ENCODE peak calls at places on chromosome 3, in six cellular contexts. One of them, this sample, is unnamed.

GRCh38 chr3:30597131-30597768 is 9.2 kb upstream of the TGFBR2 start:
- DNase-seq in heart left ventricle: no peak
- DNase-seq in uterus: peak
- DNase-seq in A549: peak
- DNase-seq in sigmoid colon: no peak
- DNase-seq in transverse colon: no peak
- DNase-seq in this sample: no peak

GRCh38 chr3:74121761-74122160 is 492.7 kb downstream of the CNTN3 start:
- DNase-seq in heart left ventricle: no peak
- DNase-seq in uterus: no peak
- DNase-seq in A549: no peak
- DNase-seq in sigmoid colon: no peak
- DNase-seq in transverse colon: no peak
- DNase-seq in this sample: no peak

GRCh38 chr3:175940881-175941280 is 1081.7 kb downstream of the NAALADL2 start:
- DNase-seq in heart left ventricle: no peak
- DNase-seq in uterus: no peak
- DNase-seq in A549: peak
- DNase-seq in sigmoid colon: no peak
- DNase-seq in transverse colon: no peak
- DNase-seq in this sample: no peak

GRCh38 chr3:146503459-146504202 is 34.3 kb upstream of the PLSCR2 start:
- DNase-seq in heart left ventricle: peak
- DNase-seq in uterus: no peak
- DNase-seq in A549: peak
- DNase-seq in sigmoid colon: no peak
- DNase-seq in transverse colon: peak
- DNase-seq in this sample: no peak

GRCh38 chr3:46971742-46972141 is 4.8 kb downstream of the CCDC12 start:
- DNase-seq in heart left ventricle: no peak
- DNase-seq in uterus: no peak
- DNase-seq in A549: no peak
- DNase-seq in sigmoid colon: no peak
- DNase-seq in transverse colon: no peak
- DNase-seq in this sample: no peak

GRCh38 chr3:46677096-46677702 is 16.3 kb downstream of the ALS2CL start:
- DNase-seq in heart left ventricle: peak
- DNase-seq in uterus: peak
- DNase-seq in A549: no peak
- DNase-seq in sigmoid colon: peak
- DNase-seq in transverse colon: no peak
- DNase-seq in this sample: no peak

GRCh38 chr3:108552267-108553159 is 36.7 kb downstream of the CIP2A start:
- DNase-seq in heart left ventricle: no peak
- DNase-seq in uterus: no peak
- DNase-seq in A549: peak
- DNase-seq in sigmoid colon: no peak
- DNase-seq in transverse colon: no peak
- DNase-seq in this sample: no peak

GRCh38 chr3:10411598-10412332 is 90.9 kb upstream of the SEC13 start:
- DNase-seq in heart left ventricle: no peak
- DNase-seq in uterus: no peak
- DNase-seq in A549: no peak
- DNase-seq in sigmoid colon: no peak
- DNase-seq in transverse colon: no peak
- DNase-seq in this sample: peak

GRCh38 chr3:188631291-188632010 is 477.5 kb downstream of the LPP start:
- DNase-seq in heart left ventricle: no peak
- DNase-seq in uterus: no peak
- DNase-seq in A549: peak
- DNase-seq in sigmoid colon: no peak
- DNase-seq in transverse colon: no peak
- DNase-seq in this sample: no peak

GRCh38 chr3:107235923-107236315 is 141.3 kb upstream of the CCDC54 start:
- DNase-seq in heart left ventricle: peak
- DNase-seq in uterus: peak
- DNase-seq in A549: peak
- DNase-seq in sigmoid colon: peak
- DNase-seq in transverse colon: peak
- DNase-seq in this sample: no peak

GRCh38 chr3:161508852-161509477 is 12.4 kb downstream of the OTOL1 start:
- DNase-seq in heart left ventricle: no peak
- DNase-seq in uterus: no peak
- DNase-seq in A549: peak
- DNase-seq in sigmoid colon: no peak
- DNase-seq in transverse colon: no peak
- DNase-seq in this sample: no peak

GRCh38 chr3:14520149-14520548 is 20.0 kb downstream of the GRIP2 start:
- DNase-seq in heart left ventricle: no peak
- DNase-seq in uterus: no peak
- DNase-seq in A549: no peak
- DNase-seq in sigmoid colon: peak
- DNase-seq in transverse colon: no peak
- DNase-seq in this sample: peak

GRCh38 chr3:112302881-112303761 is 9.1 kb upstream of the SLC9C1 start:
- DNase-seq in heart left ventricle: no peak
- DNase-seq in uterus: no peak
- DNase-seq in A549: no peak
- DNase-seq in sigmoid colon: no peak
- DNase-seq in transverse colon: no peak
- DNase-seq in this sample: no peak

GRCh38 chr3:57967590-57967989 is 40.6 kb upstream of the FLNB start:
- DNase-seq in heart left ventricle: no peak
- DNase-seq in uterus: no peak
- DNase-seq in A549: no peak
- DNase-seq in sigmoid colon: no peak
- DNase-seq in transverse colon: peak
- DNase-seq in this sample: no peak

GRCh38 chr3:19432679-19433078 is 284.4 kb downstream of the KCNH8 start:
- DNase-seq in heart left ventricle: no peak
- DNase-seq in uterus: no peak
- DNase-seq in A549: no peak
- DNase-seq in sigmoid colon: no peak
- DNase-seq in transverse colon: no peak
- DNase-seq in this sample: no peak

GRCh38 chr3:29694783-29695182 is 413.9 kb downstream of the RBMS3 start:
- DNase-seq in heart left ventricle: no peak
- DNase-seq in uterus: peak
- DNase-seq in A549: peak
- DNase-seq in sigmoid colon: no peak
- DNase-seq in transverse colon: no peak
- DNase-seq in this sample: no peak

GRCh38 chr3:38604246-38604645 is 45.2 kb downstream of the SCN5A start:
- DNase-seq in heart left ventricle: no peak
- DNase-seq in uterus: no peak
- DNase-seq in A549: no peak
- DNase-seq in sigmoid colon: peak
- DNase-seq in transverse colon: no peak
- DNase-seq in this sample: no peak

GRCh38 chr3:43098761-43099160 is 7.1 kb downstream of the POMGNT2 start:
- DNase-seq in heart left ventricle: no peak
- DNase-seq in uterus: no peak
- DNase-seq in A549: no peak
- DNase-seq in sigmoid colon: no peak
- DNase-seq in transverse colon: no peak
- DNase-seq in this sample: no peak

GRCh38 chr3:143121240-143122088 is 1.9 kb downstream of the CHST2 start:
- DNase-seq in heart left ventricle: peak
- DNase-seq in uterus: peak
- DNase-seq in A549: peak
- DNase-seq in sigmoid colon: no peak
- DNase-seq in transverse colon: peak
- DNase-seq in this sample: peak

GRCh38 chr3:72282918-72283317 is 498.0 kb upstream of the PROK2 start:
- DNase-seq in heart left ventricle: no peak
- DNase-seq in uterus: no peak
- DNase-seq in A549: no peak
- DNase-seq in sigmoid colon: no peak
- DNase-seq in transverse colon: no peak
- DNase-seq in this sample: no peak

GRCh38 chr3:178169421-178169820 is 366.8 kb upstream of the KCNMB2 start:
- DNase-seq in heart left ventricle: no peak
- DNase-seq in uterus: no peak
- DNase-seq in A549: no peak
- DNase-seq in sigmoid colon: no peak
- DNase-seq in transverse colon: no peak
- DNase-seq in this sample: no peak

GRCh38 chr3:183160616-183161015 is 1.9 kb downstream of the LAMP3 start:
- DNase-seq in heart left ventricle: no peak
- DNase-seq in uterus: no peak
- DNase-seq in A549: no peak
- DNase-seq in sigmoid colon: no peak
- DNase-seq in transverse colon: no peak
- DNase-seq in this sample: no peak

GRCh38 chr3:183159319-183159718 is 3.2 kb downstream of the LAMP3 start:
- DNase-seq in heart left ventricle: no peak
- DNase-seq in uterus: no peak
- DNase-seq in A549: no peak
- DNase-seq in sigmoid colon: no peak
- DNase-seq in transverse colon: no peak
- DNase-seq in this sample: no peak

GRCh38 chr3:183158113-183158512 is 4.4 kb downstream of the LAMP3 start:
- DNase-seq in heart left ventricle: no peak
- DNase-seq in uterus: no peak
- DNase-seq in A549: no peak
- DNase-seq in sigmoid colon: no peak
- DNase-seq in transverse colon: no peak
- DNase-seq in this sample: no peak

GRCh38 chr3:183156266-183156665 is 6.3 kb downstream of the LAMP3 start:
- DNase-seq in heart left ventricle: no peak
- DNase-seq in uterus: no peak
- DNase-seq in A549: no peak
- DNase-seq in sigmoid colon: no peak
- DNase-seq in transverse colon: no peak
- DNase-seq in this sample: no peak

GRCh38 chr3:183158552-183159006 is 4.0 kb downstream of the LAMP3 start:
- DNase-seq in heart left ventricle: no peak
- DNase-seq in uterus: no peak
- DNase-seq in A549: no peak
- DNase-seq in sigmoid colon: no peak
- DNase-seq in transverse colon: no peak
- DNase-seq in this sample: no peak
- H3K27ac ChIP-seq in heart left ventricle: no peak
- H3K27ac ChIP-seq in uterus: no peak
- H3K27ac ChIP-seq in A549: no peak
- H3K27ac ChIP-seq in sigmoid colon: no peak
- H3K27ac ChIP-seq in transverse colon: no peak
- H3K27ac ChIP-seq in this sample: no peak

GRCh38 chr3:55417211-55417610 is 69.9 kb downstream of the WNT5A start:
- DNase-seq in heart left ventricle: no peak
- DNase-seq in uterus: no peak
- DNase-seq in A549: no peak
- DNase-seq in sigmoid colon: no peak
- DNase-seq in transverse colon: no peak
- DNase-seq in this sample: no peak

GRCh38 chr3:55413236-55413635 is 73.9 kb downstream of the WNT5A start:
- DNase-seq in heart left ventricle: no peak
- DNase-seq in uterus: no peak
- DNase-seq in A549: no peak
- DNase-seq in sigmoid colon: no peak
- DNase-seq in transverse colon: no peak
- DNase-seq in this sample: no peak

GRCh38 chr3:55412580-55412979 is 74.5 kb downstream of the WNT5A start:
- DNase-seq in heart left ventricle: no peak
- DNase-seq in uterus: no peak
- DNase-seq in A549: no peak
- DNase-seq in sigmoid colon: no peak
- DNase-seq in transverse colon: no peak
- DNase-seq in this sample: no peak

DNA sequence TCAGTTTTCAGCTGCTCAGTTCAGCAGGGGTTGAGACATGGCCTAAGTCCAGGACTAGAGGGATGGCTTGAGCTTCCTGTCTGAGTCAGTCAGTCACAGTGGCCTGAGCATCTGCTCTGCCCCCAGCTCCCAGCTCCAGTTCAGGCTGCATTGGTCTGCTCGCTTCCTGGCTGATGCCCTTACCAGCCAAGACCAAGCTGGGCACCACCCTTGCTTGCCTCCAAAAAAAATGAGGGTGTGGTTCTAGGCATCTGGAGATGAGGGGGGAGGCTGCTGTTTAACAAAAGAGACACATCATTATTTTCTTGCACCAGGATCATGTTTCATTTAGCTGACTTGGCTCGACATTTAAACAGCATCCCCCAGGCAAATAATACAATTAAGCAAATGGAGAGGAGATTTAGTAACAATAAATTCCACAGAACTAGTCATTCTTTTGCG is 70.7 kb downstream of the WNT5A start:
- DNase-seq in heart left ventricle: no peak
- DNase-seq in uterus: no peak
- DNase-seq in A549: peak
- DNase-seq in sigmoid colon: no peak
- DNase-seq in transverse colon: no peak
- DNase-seq in this sample: no peak
- TF ChIP-seq POLR2A in heart left ventricle: no peak
- TF ChIP-seq POLR2A in uterus: no peak
- TF ChIP-seq POLR2A in A549: no peak
- TF ChIP-seq POLR2A in sigmoid colon: no peak
- TF ChIP-seq POLR2A in transverse colon: no peak
- TF ChIP-seq POLR2A in this sample: no peak

GRCh38 chr3:78728406-78729145 is 1039.2 kb downstream of the ROBO1 start:
- DNase-seq in heart left ventricle: peak
- DNase-seq in uterus: peak
- DNase-seq in A549: peak
- DNase-seq in sigmoid colon: peak
- DNase-seq in transverse colon: peak
- DNase-seq in this sample: no peak
- H3K27ac ChIP-seq in heart left ventricle: no peak
- H3K27ac ChIP-seq in uterus: no peak
- H3K27ac ChIP-seq in A549: peak
- H3K27ac ChIP-seq in sigmoid colon: no peak
- H3K27ac ChIP-seq in transverse colon: no peak
- H3K27ac ChIP-seq in this sample: no peak

DNA sequence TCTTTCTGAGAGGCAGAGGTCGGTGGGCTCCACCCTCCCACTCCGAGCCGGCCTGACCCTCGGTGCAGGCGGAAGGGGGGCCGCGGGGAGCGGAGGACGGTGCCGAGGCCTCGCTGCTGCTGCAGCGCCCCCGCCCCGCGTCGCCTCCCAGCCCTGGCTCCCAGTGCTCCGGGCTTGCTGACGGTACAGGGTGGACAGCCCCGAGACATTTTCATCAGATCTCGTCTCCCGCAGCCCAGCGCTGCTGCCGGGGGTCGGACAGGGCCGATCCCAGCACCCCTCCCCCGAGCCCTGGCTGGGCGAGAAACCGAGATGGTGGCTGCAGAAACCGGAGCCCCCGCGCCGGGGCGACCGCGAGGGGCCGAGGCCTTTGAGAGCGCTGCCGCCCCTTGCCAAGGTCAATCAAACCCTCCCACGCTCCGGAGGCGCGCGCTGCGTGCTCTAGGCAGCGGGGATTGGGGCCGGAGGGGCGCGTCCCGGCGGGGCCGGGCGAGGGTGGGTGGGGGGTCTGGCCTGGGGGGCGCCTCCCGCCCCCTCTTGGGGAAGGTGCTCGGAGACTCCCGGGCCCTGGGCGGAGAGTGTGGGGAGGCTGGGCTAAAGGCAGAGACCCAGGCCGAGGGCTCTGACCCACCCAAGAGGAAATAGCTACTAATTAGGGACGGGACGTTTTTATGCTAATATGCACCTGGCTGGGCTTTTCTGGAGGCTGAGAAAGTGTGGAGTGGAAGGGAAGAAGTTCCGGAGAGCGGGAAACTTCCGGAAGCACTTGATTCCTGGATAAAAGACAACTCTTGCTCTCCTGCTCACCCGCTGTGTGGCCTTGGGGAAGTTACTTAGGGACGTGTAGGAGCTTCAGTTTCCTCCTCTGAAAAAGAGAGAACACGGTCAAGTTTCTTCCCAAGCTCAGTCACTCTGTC is 42.7 kb downstream of the EPHB3 start:
- DNase-seq in heart left ventricle: no peak
- DNase-seq in uterus: no peak
- DNase-seq in A549: no peak
- DNase-seq in sigmoid colon: peak
- DNase-seq in transverse colon: no peak
- DNase-seq in this sample: no peak
- TF ChIP-seq POLR2A in heart left ventricle: no peak
- TF ChIP-seq POLR2A in uterus: no peak
- TF ChIP-seq POLR2A in A549: no peak
- TF ChIP-seq POLR2A in sigmoid colon: no peak
- TF ChIP-seq POLR2A in transverse colon: peak
- TF ChIP-seq POLR2A in this sample: no peak